ENCODE peak calls at places on chromosomes 12 and 14, in five cellular contexts. One of them, this sample, is unnamed.

GRCh38 chr12:128797119-128798118 is 26.3 kb downstream of the SLC15A4 start:
- DNase-seq in NAMALWA: no peak
- DNase-seq in activated CD4-positive, CD25-positive, alpha-beta regulatory T cell: no peak
- DNase-seq in Peyer's patch: no peak
- DNase-seq in stimulated activated CD8-positive, alpha-beta memory T cell treated with anti-CD3 and anti-CD28 coated beads, Interleukin-4, amount 100 ng/mL, for 1 hour: no peak
- DNase-seq in this sample: no peak

GRCh38 chr14:34593740-34594375 is 36.1 kb downstream of the SNX6 start:
- DNase-seq in NAMALWA: no peak
- DNase-seq in activated CD4-positive, CD25-positive, alpha-beta regulatory T cell: no peak
- DNase-seq in Peyer's patch: no peak
- DNase-seq in stimulated activated CD8-positive, alpha-beta memory T cell treated with anti-CD3 and anti-CD28 coated beads, Interleukin-4, amount 100 ng/mL, for 1 hour: no peak
- DNase-seq in this sample: peak; percentile 16

GRCh38 chr12:122942609-122943008 is 23.7 kb downstream of the ABCB9 start:
- DNase-seq in NAMALWA: no peak
- DNase-seq in activated CD4-positive, CD25-positive, alpha-beta regulatory T cell: no peak
- DNase-seq in Peyer's patch: no peak
- DNase-seq in stimulated activated CD8-positive, alpha-beta memory T cell treated with anti-CD3 and anti-CD28 coated beads, Interleukin-4, amount 100 ng/mL, for 1 hour: no peak
- DNase-seq in this sample: no peak

GRCh38 chr12:124321556-124322270 is 26.8 kb downstream of the RFLNA start:
- DNase-seq in NAMALWA: no peak
- DNase-seq in activated CD4-positive, CD25-positive, alpha-beta regulatory T cell: no peak
- DNase-seq in Peyer's patch: no peak
- DNase-seq in stimulated activated CD8-positive, alpha-beta memory T cell treated with anti-CD3 and anti-CD28 coated beads, Interleukin-4, amount 100 ng/mL, for 1 hour: no peak
- DNase-seq in this sample: peak; percentile 15

GRCh38 chr14:51236314-51236713 is 3.7 kb upstream of the TMX1 start:
- DNase-seq in NAMALWA: no peak
- DNase-seq in activated CD4-positive, CD25-positive, alpha-beta regulatory T cell: no peak
- DNase-seq in Peyer's patch: no peak
- DNase-seq in stimulated activated CD8-positive, alpha-beta memory T cell treated with anti-CD3 and anti-CD28 coated beads, Interleukin-4, amount 100 ng/mL, for 1 hour: no peak
- DNase-seq in this sample: no peak

GRCh38 chr12:103561174-103561573 is 25.9 kb upstream of the STAB2 start:
- DNase-seq in NAMALWA: no peak
- DNase-seq in activated CD4-positive, CD25-positive, alpha-beta regulatory T cell: no peak
- DNase-seq in Peyer's patch: no peak
- DNase-seq in stimulated activated CD8-positive, alpha-beta memory T cell treated with anti-CD3 and anti-CD28 coated beads, Interleukin-4, amount 100 ng/mL, for 1 hour: no peak
- DNase-seq in this sample: peak; percentile 18

GRCh38 chr14:79442776-79443175 is 768.5 kb downstream of the DIO2 start:
- DNase-seq in NAMALWA: no peak
- DNase-seq in activated CD4-positive, CD25-positive, alpha-beta regulatory T cell: no peak
- DNase-seq in Peyer's patch: no peak
- DNase-seq in stimulated activated CD8-positive, alpha-beta memory T cell treated with anti-CD3 and anti-CD28 coated beads, Interleukin-4, amount 100 ng/mL, for 1 hour: no peak
- DNase-seq in this sample: no peak

GRCh38 chr12:55652352-55652751 is 15.7 kb downstream of the OR10P1 start:
- DNase-seq in NAMALWA: peak; percentile 30
- DNase-seq in activated CD4-positive, CD25-positive, alpha-beta regulatory T cell: no peak
- DNase-seq in Peyer's patch: no peak
- DNase-seq in stimulated activated CD8-positive, alpha-beta memory T cell treated with anti-CD3 and anti-CD28 coated beads, Interleukin-4, amount 100 ng/mL, for 1 hour: no peak
- DNase-seq in this sample: no peak

GRCh38 chr12:103810108-103810507 is 30.9 kb downstream of the NT5DC3 start:
- DNase-seq in NAMALWA: no peak
- DNase-seq in activated CD4-positive, CD25-positive, alpha-beta regulatory T cell: no peak
- DNase-seq in Peyer's patch: no peak
- DNase-seq in stimulated activated CD8-positive, alpha-beta memory T cell treated with anti-CD3 and anti-CD28 coated beads, Interleukin-4, amount 100 ng/mL, for 1 hour: no peak
- DNase-seq in this sample: no peak

GRCh38 chr12:51663390-51663789 is 72.4 kb downstream of the SCN8A start:
- DNase-seq in NAMALWA: no peak
- DNase-seq in activated CD4-positive, CD25-positive, alpha-beta regulatory T cell: no peak
- DNase-seq in Peyer's patch: no peak
- DNase-seq in stimulated activated CD8-positive, alpha-beta memory T cell treated with anti-CD3 and anti-CD28 coated beads, Interleukin-4, amount 100 ng/mL, for 1 hour: no peak
- DNase-seq in this sample: no peak

GRCh38 chr14:88481794-88482193 is 73.0 kb downstream of the PTPN21 start:
- DNase-seq in NAMALWA: no peak
- DNase-seq in activated CD4-positive, CD25-positive, alpha-beta regulatory T cell: no peak
- DNase-seq in Peyer's patch: no peak
- DNase-seq in stimulated activated CD8-positive, alpha-beta memory T cell treated with anti-CD3 and anti-CD28 coated beads, Interleukin-4, amount 100 ng/mL, for 1 hour: no peak
- DNase-seq in this sample: no peak

GRCh38 chr12:124930576-124930975 is 16.1 kb upstream of the UBC start:
- DNase-seq in NAMALWA: no peak
- DNase-seq in activated CD4-positive, CD25-positive, alpha-beta regulatory T cell: no peak
- DNase-seq in Peyer's patch: no peak
- DNase-seq in stimulated activated CD8-positive, alpha-beta memory T cell treated with anti-CD3 and anti-CD28 coated beads, Interleukin-4, amount 100 ng/mL, for 1 hour: no peak
- DNase-seq in this sample: no peak

GRCh38 chr14:75849496-75849895 is 132.3 kb downstream of the TGFB3 start:
- DNase-seq in NAMALWA: no peak
- DNase-seq in activated CD4-positive, CD25-positive, alpha-beta regulatory T cell: no peak
- DNase-seq in Peyer's patch: no peak
- DNase-seq in stimulated activated CD8-positive, alpha-beta memory T cell treated with anti-CD3 and anti-CD28 coated beads, Interleukin-4, amount 100 ng/mL, for 1 hour: no peak
- DNase-seq in this sample: no peak

GRCh38 chr12:91613223-91613779 is 430.7 kb upstream of the DCN start:
- DNase-seq in NAMALWA: no peak
- DNase-seq in activated CD4-positive, CD25-positive, alpha-beta regulatory T cell: no peak
- DNase-seq in Peyer's patch: no peak
- DNase-seq in stimulated activated CD8-positive, alpha-beta memory T cell treated with anti-CD3 and anti-CD28 coated beads, Interleukin-4, amount 100 ng/mL, for 1 hour: no peak
- DNase-seq in this sample: no peak

GRCh38 chr14:87581298-87581697 is 411.7 kb downstream of the GALC start:
- DNase-seq in NAMALWA: no peak
- DNase-seq in activated CD4-positive, CD25-positive, alpha-beta regulatory T cell: no peak
- DNase-seq in Peyer's patch: no peak
- DNase-seq in stimulated activated CD8-positive, alpha-beta memory T cell treated with anti-CD3 and anti-CD28 coated beads, Interleukin-4, amount 100 ng/mL, for 1 hour: no peak
- DNase-seq in this sample: no peak

GRCh38 chr12:29562167-29562776 is 64.8 kb upstream of the OVCH1 start:
- DNase-seq in NAMALWA: no peak
- DNase-seq in activated CD4-positive, CD25-positive, alpha-beta regulatory T cell: no peak
- DNase-seq in Peyer's patch: no peak
- DNase-seq in stimulated activated CD8-positive, alpha-beta memory T cell treated with anti-CD3 and anti-CD28 coated beads, Interleukin-4, amount 100 ng/mL, for 1 hour: no peak
- DNase-seq in this sample: peak; percentile 92

GRCh38 chr14:49250109-49250508 is 336.1 kb downstream of the RPS29 start:
- DNase-seq in NAMALWA: no peak
- DNase-seq in activated CD4-positive, CD25-positive, alpha-beta regulatory T cell: no peak
- DNase-seq in Peyer's patch: no peak
- DNase-seq in stimulated activated CD8-positive, alpha-beta memory T cell treated with anti-CD3 and anti-CD28 coated beads, Interleukin-4, amount 100 ng/mL, for 1 hour: no peak
- DNase-seq in this sample: peak; percentile 15

GRCh38 chr12:101829639-101830390 is 944 bp downstream of the GNPTAB start:
- DNase-seq in NAMALWA: peak; percentile 56
- DNase-seq in activated CD4-positive, CD25-positive, alpha-beta regulatory T cell: no peak
- DNase-seq in Peyer's patch: no peak
- DNase-seq in stimulated activated CD8-positive, alpha-beta memory T cell treated with anti-CD3 and anti-CD28 coated beads, Interleukin-4, amount 100 ng/mL, for 1 hour: no peak
- DNase-seq in this sample: no peak

GRCh38 chr12:47777741-47778558 is 4.9 kb downstream of the SLC48A1 start:
- DNase-seq in NAMALWA: no peak
- DNase-seq in activated CD4-positive, CD25-positive, alpha-beta regulatory T cell: no peak
- DNase-seq in Peyer's patch: no peak
- DNase-seq in stimulated activated CD8-positive, alpha-beta memory T cell treated with anti-CD3 and anti-CD28 coated beads, Interleukin-4, amount 100 ng/mL, for 1 hour: no peak
- DNase-seq in this sample: no peak

GRCh38 chr12:106747973-106748436 is 26.5 kb upstream of the RIC8B start:
- DNase-seq in NAMALWA: no peak
- DNase-seq in activated CD4-positive, CD25-positive, alpha-beta regulatory T cell: no peak
- DNase-seq in Peyer's patch: no peak
- DNase-seq in stimulated activated CD8-positive, alpha-beta memory T cell treated with anti-CD3 and anti-CD28 coated beads, Interleukin-4, amount 100 ng/mL, for 1 hour: no peak
- DNase-seq in this sample: no peak

GRCh38 chr12:93443576-93443975 is 1.8 kb upstream of the UBE2N start:
- DNase-seq in NAMALWA: no peak
- DNase-seq in activated CD4-positive, CD25-positive, alpha-beta regulatory T cell: no peak
- DNase-seq in Peyer's patch: no peak
- DNase-seq in stimulated activated CD8-positive, alpha-beta memory T cell treated with anti-CD3 and anti-CD28 coated beads, Interleukin-4, amount 100 ng/mL, for 1 hour: no peak
- DNase-seq in this sample: no peak

GRCh38 chr12:120529641-120530314 is 820 bp upstream of the COQ5 start:
- DNase-seq in NAMALWA: peak; percentile 47
- DNase-seq in activated CD4-positive, CD25-positive, alpha-beta regulatory T cell: no peak
- DNase-seq in Peyer's patch: no peak
- DNase-seq in stimulated activated CD8-positive, alpha-beta memory T cell treated with anti-CD3 and anti-CD28 coated beads, Interleukin-4, amount 100 ng/mL, for 1 hour: no peak
- DNase-seq in this sample: peak; percentile 20

GRCh38 chr14:50831704-50832130 is 755 bp upstream of the NIN start:
- DNase-seq in NAMALWA: no peak
- DNase-seq in activated CD4-positive, CD25-positive, alpha-beta regulatory T cell: no peak
- DNase-seq in Peyer's patch: no peak
- DNase-seq in stimulated activated CD8-positive, alpha-beta memory T cell treated with anti-CD3 and anti-CD28 coated beads, Interleukin-4, amount 100 ng/mL, for 1 hour: no peak
- DNase-seq in this sample: no peak

GRCh38 chr12:6607751-6608591 is 792 bp upstream of the CHD4 start:
- DNase-seq in NAMALWA: peak; percentile 75
- DNase-seq in activated CD4-positive, CD25-positive, alpha-beta regulatory T cell: peak; percentile 23
- DNase-seq in Peyer's patch: no peak
- DNase-seq in stimulated activated CD8-positive, alpha-beta memory T cell treated with anti-CD3 and anti-CD28 coated beads, Interleukin-4, amount 100 ng/mL, for 1 hour: no peak
- DNase-seq in this sample: no peak

GRCh38 chr14:45253754-45254300 is 825 bp upstream of the MIS18BP1 start:
- DNase-seq in NAMALWA: no peak
- DNase-seq in activated CD4-positive, CD25-positive, alpha-beta regulatory T cell: no peak
- DNase-seq in Peyer's patch: peak; percentile 53
- DNase-seq in stimulated activated CD8-positive, alpha-beta memory T cell treated with anti-CD3 and anti-CD28 coated beads, Interleukin-4, amount 100 ng/mL, for 1 hour: no peak
- DNase-seq in this sample: peak; percentile 19

GRCh38 chr14:101878222-101879211 is 85.9 kb upstream of the DYNC1H1 start:
- DNase-seq in NAMALWA: peak; percentile 63
- DNase-seq in activated CD4-positive, CD25-positive, alpha-beta regulatory T cell: no peak
- DNase-seq in Peyer's patch: no peak
- DNase-seq in stimulated activated CD8-positive, alpha-beta memory T cell treated with anti-CD3 and anti-CD28 coated beads, Interleukin-4, amount 100 ng/mL, for 1 hour: no peak
- DNase-seq in this sample: no peak

GRCh38 chr12:34396861-34397590 is 374.7 kb downstream of the ALG10 start:
- DNase-seq in NAMALWA: no peak
- DNase-seq in activated CD4-positive, CD25-positive, alpha-beta regulatory T cell: no peak
- DNase-seq in Peyer's patch: peak; percentile 29
- DNase-seq in stimulated activated CD8-positive, alpha-beta memory T cell treated with anti-CD3 and anti-CD28 coated beads, Interleukin-4, amount 100 ng/mL, for 1 hour: no peak
- DNase-seq in this sample: no peak

GRCh38 chr12:936377-937345 is 12.8 kb downstream of the RAD52 start:
- DNase-seq in NAMALWA: no peak
- DNase-seq in activated CD4-positive, CD25-positive, alpha-beta regulatory T cell: no peak
- DNase-seq in Peyer's patch: no peak
- DNase-seq in stimulated activated CD8-positive, alpha-beta memory T cell treated with anti-CD3 and anti-CD28 coated beads, Interleukin-4, amount 100 ng/mL, for 1 hour: no peak
- DNase-seq in this sample: no peak

GRCh38 chr14:24394275-24394674 is 4.5 kb upstream of the NYNRIN start:
- DNase-seq in NAMALWA: peak; percentile 53
- DNase-seq in activated CD4-positive, CD25-positive, alpha-beta regulatory T cell: no peak
- DNase-seq in Peyer's patch: no peak
- DNase-seq in stimulated activated CD8-positive, alpha-beta memory T cell treated with anti-CD3 and anti-CD28 coated beads, Interleukin-4, amount 100 ng/mL, for 1 hour: no peak
- DNase-seq in this sample: no peak

GRCh38 chr12:1799882-1800645 is 20.3 kb upstream of the LRTM2 start:
- DNase-seq in NAMALWA: no peak
- DNase-seq in activated CD4-positive, CD25-positive, alpha-beta regulatory T cell: no peak
- DNase-seq in Peyer's patch: peak; percentile 40
- DNase-seq in stimulated activated CD8-positive, alpha-beta memory T cell treated with anti-CD3 and anti-CD28 coated beads, Interleukin-4, amount 100 ng/mL, for 1 hour: no peak
- DNase-seq in this sample: no peak

GRCh38 chr14:52563120-52563519 is 10.5 kb downstream of the GPR137C start:
- DNase-seq in NAMALWA: no peak
- DNase-seq in activated CD4-positive, CD25-positive, alpha-beta regulatory T cell: no peak
- DNase-seq in Peyer's patch: no peak
- DNase-seq in stimulated activated CD8-positive, alpha-beta memory T cell treated with anti-CD3 and anti-CD28 coated beads, Interleukin-4, amount 100 ng/mL, for 1 hour: no peak
- DNase-seq in this sample: peak; percentile 16

GRCh38 chr12:62900686-62901272 is 34.2 kb downstream of the PPM1H start:
- DNase-seq in NAMALWA: no peak
- DNase-seq in activated CD4-positive, CD25-positive, alpha-beta regulatory T cell: no peak
- DNase-seq in Peyer's patch: no peak
- DNase-seq in stimulated activated CD8-positive, alpha-beta memory T cell treated with anti-CD3 and anti-CD28 coated beads, Interleukin-4, amount 100 ng/mL, for 1 hour: no peak
- DNase-seq in this sample: peak; percentile 88

GRCh38 chr12:11730299-11731041 is 81.0 kb downstream of the ETV6 start:
- DNase-seq in NAMALWA: peak; percentile 90
- DNase-seq in activated CD4-positive, CD25-positive, alpha-beta regulatory T cell: no peak
- DNase-seq in Peyer's patch: peak; percentile 65
- DNase-seq in stimulated activated CD8-positive, alpha-beta memory T cell treated with anti-CD3 and anti-CD28 coated beads, Interleukin-4, amount 100 ng/mL, for 1 hour: no peak
- DNase-seq in this sample: no peak

GRCh38 chr12:84507914-84508313 is 404.7 kb downstream of the SLC6A15 start:
- DNase-seq in NAMALWA: no peak
- DNase-seq in activated CD4-positive, CD25-positive, alpha-beta regulatory T cell: no peak
- DNase-seq in Peyer's patch: no peak
- DNase-seq in stimulated activated CD8-positive, alpha-beta memory T cell treated with anti-CD3 and anti-CD28 coated beads, Interleukin-4, amount 100 ng/mL, for 1 hour: no peak
- DNase-seq in this sample: peak; percentile 50

GRCh38 chr12:53495903-53496751 is 3.1 kb downstream of the MAP3K12 start:
- DNase-seq in NAMALWA: no peak
- DNase-seq in activated CD4-positive, CD25-positive, alpha-beta regulatory T cell: no peak
- DNase-seq in Peyer's patch: no peak
- DNase-seq in stimulated activated CD8-positive, alpha-beta memory T cell treated with anti-CD3 and anti-CD28 coated beads, Interleukin-4, amount 100 ng/mL, for 1 hour: no peak
- DNase-seq in this sample: peak; percentile 79

GRCh38 chr12:3207858-3208257 is 130.7 kb downstream of the TSPAN9 start:
- DNase-seq in NAMALWA: peak; percentile 45
- DNase-seq in activated CD4-positive, CD25-positive, alpha-beta regulatory T cell: no peak
- DNase-seq in Peyer's patch: no peak
- DNase-seq in stimulated activated CD8-positive, alpha-beta memory T cell treated with anti-CD3 and anti-CD28 coated beads, Interleukin-4, amount 100 ng/mL, for 1 hour: no peak
- DNase-seq in this sample: no peak

GRCh38 chr14:100532916-100533630 is 54.1 kb downstream of the BEGAIN start:
- DNase-seq in NAMALWA: no peak
- DNase-seq in activated CD4-positive, CD25-positive, alpha-beta regulatory T cell: no peak
- DNase-seq in Peyer's patch: peak; percentile 29
- DNase-seq in stimulated activated CD8-positive, alpha-beta memory T cell treated with anti-CD3 and anti-CD28 coated beads, Interleukin-4, amount 100 ng/mL, for 1 hour: no peak
- DNase-seq in this sample: no peak

GRCh38 chr12:53039851-53040250 is 10.0 kb upstream of the TNS2 start:
- DNase-seq in NAMALWA: no peak
- DNase-seq in activated CD4-positive, CD25-positive, alpha-beta regulatory T cell: no peak
- DNase-seq in Peyer's patch: no peak
- DNase-seq in stimulated activated CD8-positive, alpha-beta memory T cell treated with anti-CD3 and anti-CD28 coated beads, Interleukin-4, amount 100 ng/mL, for 1 hour: no peak
- DNase-seq in this sample: no peak

This sample was measured in fibroblast of gingiva.